ENCODE peak calls at places on chromosomes 11 and 22, in nine cellular contexts. J is prostate gland, Y is endothelial cell of umbilical vein, C is WERI-Rb-1, R is omental fat pad, M is stomach, S is foreskin fibroblast, N is mesothelial cell of epicardium, E is breast epithelium. W is an unnamed sample.
A peak's percentile ranks its signal among the peaks of the same experiment; 100 is the strongest.

GRCh38 chr11:104704888-104705287 is 193.4 kb downstream of the CASP12 start:
- DNase-seq in J (no peak), Y (peak; percentile 79), C (no peak), R (no peak), M (no peak), S (no peak), N (no peak), E (no peak), W (no peak)

GRCh38 chr22:20568502-20569058 is 61.2 kb downstream of the MED15 start:
- DNase-seq in J (no peak), Y (no peak), C (no peak), R (no peak), M (no peak), S (no peak), N (no peak), E (no peak), W (no peak)

GRCh38 chr11:108871152-108871551 is 206.3 kb downstream of the DDX10 start:
- DNase-seq in J (no peak), Y (peak; percentile 81), C (peak; percentile 39), R (no peak), M (no peak), S (peak; percentile 84), N (no peak), E (no peak), W (no peak)

GRCh38 chr11:105100206-105100605 is 39.4 kb downstream of the CARD18 start:
- DNase-seq in J (no peak), Y (peak; percentile 51), C (no peak), R (no peak), M (no peak), S (no peak), N (no peak), E (no peak), W (no peak)

GRCh38 chr22:47452184-47452583 is 689.7 kb downstream of the TBC1D22A start:
- DNase-seq in J (no peak), Y (no peak), C (peak; percentile 68), R (no peak), M (no peak), S (no peak), N (no peak), E (no peak), W (no peak)

GRCh38 chr22:19504900-19505734 is 19.1 kb downstream of the CLDN5 start:
- DNase-seq in J (no peak), Y (no peak), C (no peak), R (no peak), M (no peak), S (no peak), N (no peak), E (no peak), W (no peak)

GRCh38 chr22:50622723-50623327 is 5.1 kb downstream of the ARSA start:
- DNase-seq in J (peak; percentile 69), Y (no peak), C (no peak), R (no peak), M (peak; percentile 92), S (no peak), N (no peak), E (peak; percentile 84), W (no peak)

GRCh38 chr11:57244911-57245310 is 7.9 kb upstream of the APLNR start:
- DNase-seq in J (no peak), Y (peak; percentile 12), C (no peak), R (no peak), M (no peak), S (no peak), N (no peak), E (no peak), W (no peak)

GRCh38 chr11:1529774-1530173 is 42.3 kb downstream of the DUSP8 start:
- DNase-seq in J (no peak), Y (no peak), C (no peak), R (no peak), M (no peak), S (no peak), N (no peak), E (no peak), W (no peak)

GRCh38 chr11:44916797-44917196 is 33.9 kb downstream of the TP53I11 start:
- DNase-seq in J (no peak), Y (no peak), C (no peak), R (no peak), M (no peak), S (no peak), N (no peak), E (no peak), W (no peak)

GRCh38 chr11:72581067-72581466 is 93.2 kb downstream of the PDE2A start:
- DNase-seq in J (no peak), Y (no peak), C (no peak), R (no peak), M (no peak), S (no peak), N (no peak), E (no peak), W (no peak)

GRCh38 chr22:21582801-21583740 is 15.6 kb downstream of the UBE2L3 start:
- DNase-seq in J (peak; percentile 69), Y (no peak), C (no peak), R (no peak), M (no peak), S (no peak), N (no peak), E (no peak), W (no peak)

GRCh38 chr11:68837583-68838571 is 3.8 kb downstream of the CPT1A start:
- DNase-seq in J (no peak), Y (no peak), C (no peak), R (no peak), M (no peak), S (no peak), N (no peak), E (no peak), W (no peak)

GRCh38 chr11:15208570-15209222 is 94.0 kb downstream of the INSC start:
- DNase-seq in J (peak; percentile 58), Y (peak; percentile 34), C (peak; percentile 67), R (peak; percentile 68), M (peak; percentile 80), S (peak; percentile 84), N (peak; percentile 75), E (peak; percentile 69), W (peak; percentile 68)

GRCh38 chr11:17564687-17565042 is 17.6 kb downstream of the OTOG start:
- DNase-seq in J (no peak), Y (no peak), C (no peak), R (no peak), M (no peak), S (no peak), N (no peak), E (no peak), W (no peak)
- TF ChIP-seq CTCF in J (no peak), Y (peak; percentile 12), C (peak; percentile 46), R (no peak), M (no peak), S (no peak), N (no peak), E (no peak), W (no peak)

DNA sequence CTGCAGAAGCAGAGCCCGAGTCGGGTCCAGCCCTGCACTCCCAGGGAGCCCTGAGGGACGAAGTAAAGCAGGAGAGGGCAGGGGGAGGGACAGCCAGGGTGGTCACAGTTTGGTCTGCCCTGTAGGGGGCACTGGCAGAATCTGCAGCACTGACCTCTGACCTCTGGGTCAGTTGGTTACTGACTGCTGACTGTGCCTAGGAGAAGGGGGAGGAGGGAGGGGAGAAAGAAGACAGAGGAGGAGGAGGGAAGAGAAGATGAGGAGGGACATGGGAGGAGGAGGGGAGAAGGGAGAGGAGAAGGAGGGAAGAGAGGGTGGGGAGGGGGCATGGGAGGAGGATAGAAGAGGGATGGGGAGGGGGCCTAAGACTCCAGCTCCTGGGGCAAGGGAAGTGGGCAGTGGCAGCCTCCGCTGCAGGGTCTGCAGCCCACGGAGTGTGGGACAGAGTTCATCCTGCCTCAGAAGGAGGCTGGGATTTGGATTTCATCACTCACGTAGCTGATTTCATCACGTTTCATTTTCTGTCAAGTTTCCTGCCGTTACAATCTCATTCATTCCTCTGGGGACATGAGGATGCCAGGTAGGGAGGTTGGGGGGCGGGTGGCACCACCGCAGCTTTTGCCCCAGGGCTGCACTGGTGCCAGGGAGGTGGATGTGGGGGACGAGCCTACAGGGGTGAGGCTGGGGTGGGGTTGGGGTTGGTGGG is 55.2 kb downstream of the FLRT1 start:
- DNase-seq in J (no peak), Y (no peak), C (no peak), R (no peak), M (no peak), S (peak; percentile 72), N (no peak), E (no peak), W (no peak)
- TF ChIP-seq CTCF in J (no peak), Y (no peak), C (peak; percentile 37), R (no peak), M (no peak), S (no peak), N (no peak), E (no peak), W (no peak)

GRCh38 chr11:125253795-125254525 is 89.4 kb downstream of the PKNOX2 start:
- DNase-seq in J (no peak), Y (no peak), C (no peak), R (no peak), M (no peak), S (no peak), N (no peak), E (no peak), W (no peak)

GRCh38 chr11:125258626-125259025 is 94.1 kb downstream of the PKNOX2 start:
- DNase-seq in J (no peak), Y (no peak), C (no peak), R (no peak), M (no peak), S (peak; percentile 17), N (no peak), E (no peak), W (no peak)

GRCh38 chr11:125257751-125258150 is 93.2 kb downstream of the PKNOX2 start:
- DNase-seq in J (no peak), Y (no peak), C (no peak), R (no peak), M (no peak), S (no peak), N (no peak), E (no peak), W (no peak)

GRCh38 chr11:125256471-125257010 is 92.0 kb downstream of the PKNOX2 start:
- DNase-seq in J (no peak), Y (no peak), C (no peak), R (no peak), M (no peak), S (no peak), N (no peak), E (no peak), W (no peak)

GRCh38 chr11:125257185-125257584 is 92.6 kb downstream of the PKNOX2 start:
- DNase-seq in J (no peak), Y (peak; percentile 9), C (peak; percentile 83), R (no peak), M (no peak), S (no peak), N (no peak), E (no peak), W (no peak)
- TF ChIP-seq CTCF in J (no peak), Y (peak; percentile 37), C (peak; percentile 71), R (no peak), M (no peak), S (peak; percentile 30), N (peak; percentile 19), E (no peak), W (no peak)

DNA sequence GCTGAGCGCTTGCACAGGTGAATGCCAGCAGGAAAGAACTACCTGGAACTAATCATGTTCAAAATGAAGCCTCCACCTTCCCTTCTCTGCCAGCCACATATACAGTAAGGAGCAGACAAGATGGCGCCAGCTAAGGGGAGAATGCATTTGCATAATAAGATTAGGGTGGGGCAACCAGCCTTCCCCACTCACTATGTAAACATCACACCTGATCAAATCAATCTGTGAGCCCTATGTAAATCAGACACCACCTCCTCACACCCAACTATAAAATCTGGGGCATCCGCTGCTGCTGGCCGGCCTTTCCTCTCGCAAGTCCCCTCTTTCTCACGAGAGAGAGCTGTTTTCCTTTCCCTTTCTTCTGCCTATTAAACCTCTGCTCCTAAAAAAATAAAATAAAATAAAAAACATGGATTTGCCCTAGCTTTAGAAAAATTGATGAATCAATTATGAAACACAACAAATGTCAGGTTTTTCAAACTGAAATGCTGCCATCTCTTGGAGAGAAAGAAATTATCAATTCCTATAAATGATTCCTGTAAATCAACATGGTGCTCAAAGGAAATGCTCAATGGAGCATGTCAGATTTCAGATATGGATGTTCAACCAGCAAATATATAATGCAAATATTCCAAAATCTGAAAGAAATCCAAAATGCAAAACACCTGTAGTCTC is 108.9 kb downstream of the SGSM3 start:
- DNase-seq in J (no peak), Y (no peak), C (no peak), R (no peak), M (no peak), S (peak; percentile 17), N (no peak), E (no peak), W (no peak)
- TF ChIP-seq CTCF in J (no peak), Y (no peak), C (no peak), R (no peak), M (no peak), S (no peak), N (no peak), E (no peak), W (no peak)

W was measured in natural killer cell.